ENCODE peak calls at places on chromosomes 13 and 19, in nine cellular contexts. C is psoas muscle, A is HCT116, P is A549, I is endodermal cell, J is upper lobe of left lung, O is left ventricle myocardium inferior, F is fibroblast of lung, W is heart right ventricle. Q is an unnamed sample. For H3K4me1, the result is how much of the 10 kb centered on the place peaks cover.

GRCh38 chr19:40341601-40342482 is 6.4 kb downstream of the C19orf47 start:
- DNase-seq in I (no peak), P (no peak), W (peak), A (no peak), F (no peak), J (no peak), C (peak), O (peak), Q (no peak)

GRCh38 chr19:55594996-55595530 is 4.3 kb downstream of the FIZ1 start:
- DNase-seq in W (no peak), O (no peak), C (no peak), J (no peak), I (no peak), P (no peak), A (no peak), F (no peak), Q (peak)

GRCh38 chr19:57317503-57317902 is 2.8 kb upstream of the ZNF543 start:
- DNase-seq in A (no peak), F (no peak), J (peak), W (peak), C (peak), P (no peak), O (no peak), I (peak), Q (no peak)

GRCh38 chr19:55369651-55370304 is 485 bp downstream of the IL11 start:
- DNase-seq in W (no peak), J (peak), O (no peak), F (peak), I (peak), P (peak), C (no peak), A (no peak), Q (no peak)

GRCh38 chr19:23949611-23950010 is 34.9 kb downstream of the ZNF726 start:
- DNase-seq in I (no peak), F (no peak), O (no peak), J (no peak), P (no peak), A (no peak), W (no peak), C (no peak), Q (no peak)

GRCh38 chr13:95784891-95785290 is 108.0 kb downstream of the DNAJC3 start:
- DNase-seq in J (no peak), P (no peak), W (no peak), C (no peak), F (peak), I (no peak), A (no peak), O (no peak), Q (no peak)

GRCh38 chr13:110726726-110727125 is 13.2 kb downstream of the ING1 start:
- DNase-seq in A (no peak), P (no peak), I (no peak), O (no peak), W (no peak), J (no peak), F (no peak), C (no peak), Q (no peak)

GRCh38 chr13:42876270-42876714 is 94.9 kb downstream of the FAM216B start:
- DNase-seq in F (no peak), P (no peak), A (no peak), O (no peak), I (peak), C (no peak), W (no peak), J (no peak), Q (no peak)

GRCh38 chr19:38713227-38713649 is 31.0 kb downstream of the CAPN12 start:
- DNase-seq in F (no peak), W (peak), C (peak), P (no peak), A (no peak), J (peak), I (no peak), O (peak), Q (no peak)

GRCh38 chr13:60679928-60680693 is 283.1 kb downstream of the TDRD3 start:
- DNase-seq in J (no peak), W (no peak), P (no peak), I (no peak), A (no peak), O (no peak), C (no peak), F (no peak), Q (no peak)

GRCh38 chr13:22077205-22077683 is 406.4 kb downstream of the FGF9 start:
- DNase-seq in A (no peak), J (no peak), I (no peak), F (no peak), O (no peak), C (no peak), W (no peak), P (no peak), Q (no peak)

GRCh38 chr13:26183416-26183815 is 38.7 kb downstream of the RNF6 start:
- DNase-seq in F (no peak), A (no peak), O (no peak), W (no peak), I (no peak), P (no peak), C (no peak), J (no peak), Q (no peak)

GRCh38 chr13:87814444-87814843 is 143.3 kb downstream of the SLITRK5 start:
- DNase-seq in A (no peak), J (no peak), P (no peak), W (no peak), I (no peak), F (no peak), C (no peak), O (no peak), Q (no peak)

GRCh38 chr19:2758601-2759313 is 18.9 kb upstream of the SLC39A3 start:
- DNase-seq in C (no peak), P (no peak), I (no peak), W (no peak), J (no peak), F (no peak), A (no peak), O (no peak), Q (no peak)

GRCh38 chr19:39502640-39503417 is 4.1 kb downstream of the DLL3 start:
- DNase-seq in A (peak), C (peak), J (peak), F (peak), P (peak), O (peak), I (peak), W (peak), Q (no peak)

GRCh38 chr19:17235618-17236413 is 9.8 kb downstream of the OCEL1 start:
- DNase-seq in P (no peak), I (peak), F (peak), O (peak), C (peak), A (no peak), W (peak), J (peak), Q (peak)

GRCh38 chr19:16180611-16181010 is 4.6 kb upstream of the FAM32A start:
- DNase-seq in J (no peak), O (no peak), A (no peak), I (peak), P (no peak), C (no peak), W (no peak), F (peak), Q (peak)

GRCh38 chr19:54231077-54231931 is 8.5 kb upstream of the LILRB3 start:
- DNase-seq in C (peak), P (peak), W (peak), J (peak), F (peak), O (peak), I (peak), A (peak), Q (peak)

GRCh38 chr19:5083547-5083965 is 114.6 kb downstream of the KDM4B start:
- DNase-seq in I (no peak), J (peak), O (peak), F (no peak), C (peak), W (no peak), P (no peak), A (no peak), Q (no peak)

GRCh38 chr19:34215666-34216038 is 38.7 kb upstream of the GARRE1 start:
- DNase-seq in O (no peak), J (no peak), C (no peak), A (no peak), W (no peak), I (no peak), F (no peak), P (no peak), Q (no peak)

GRCh38 chr13:106103779-106104178 is 431.7 kb downstream of the EFNB2 start:
- DNase-seq in J (no peak), A (peak), I (no peak), O (no peak), F (peak), W (no peak), C (no peak), P (peak), Q (peak)

GRCh38 chr19:48510421-48511268 is 990 bp downstream of the LMTK3 start:
- DNase-seq in P (no peak), F (peak), J (peak), A (no peak), C (peak), O (peak), W (peak), I (peak), Q (peak)

GRCh38 chr19:35592226-35592625 is 6.3 kb downstream of the PMIS2 start:
- DNase-seq in F (peak), A (peak), P (peak), O (no peak), I (peak), C (no peak), W (no peak), J (no peak), Q (no peak)

GRCh38 chr13:44393391-44393790 is 19.8 kb downstream of the SERP2 start:
- DNase-seq in A (no peak), F (peak), I (no peak), J (no peak), O (no peak), P (no peak), C (no peak), W (no peak), Q (no peak)

GRCh38 chr13:21232196-21232595 is 55.7 kb downstream of the MRPL57 start:
- DNase-seq in F (no peak), C (peak), P (no peak), I (no peak), W (no peak), J (no peak), O (no peak), A (no peak), Q (no peak)

GRCh38 chr19:4149518-4150288 is 3.7 kb upstream of the CREB3L3 start:
- DNase-seq in I (no peak), P (no peak), J (peak), W (no peak), F (no peak), C (no peak), A (no peak), O (no peak), Q (no peak)

GRCh38 chr13:26378116-26378515 is 124.2 kb downstream of the CDK8 start:
- DNase-seq in I (no peak), F (no peak), O (no peak), W (no peak), A (no peak), P (no peak), C (no peak), J (no peak), Q (no peak)

GRCh38 chr13:46389985-46390384 is 2.9 kb upstream of the RUBCNL start:
- DNase-seq in J (no peak), O (peak), P (no peak), F (no peak), A (no peak), C (no peak), W (no peak), I (peak), Q (no peak)

GRCh38 chr13:81658598-81659370 is 1317.9 kb upstream of the SPRY2 start:
- DNase-seq in A (no peak), W (no peak), J (no peak), O (no peak), P (no peak), F (no peak), C (no peak), I (no peak), Q (no peak)

GRCh38 chr13:86085890-86086289 is 286.7 kb upstream of the SLITRK6 start:
- DNase-seq in F (no peak), A (no peak), C (no peak), I (no peak), W (no peak), O (no peak), J (no peak), P (no peak), Q (no peak)

GRCh38 chr19:54164369-54165068 is 5.0 kb upstream of the LENG1 start:
- DNase-seq in J (peak), O (no peak), I (peak), F (peak), W (peak), A (peak), P (peak), C (no peak), Q (no peak)

GRCh38 chr13:110306960-110307696 is at the start of the genes COL4A1 and COL4A2:
- DNase-seq in W (peak), C (peak), F (peak), P (no peak), O (peak), A (no peak), I (peak), J (peak), Q (no peak)

GRCh38 chr19:29724102-29724641 is 9.1 kb upstream of the C19orf12 start:
- DNase-seq in A (no peak), O (no peak), F (peak), I (peak), W (no peak), J (peak), P (no peak), C (no peak), Q (no peak)

GRCh38 chr13:36163809-36164308 is 32.7 kb upstream of the DCLK1 start:
- DNase-seq in W (peak), F (peak), A (no peak), I (no peak), O (peak), J (no peak), P (no peak), C (peak), Q (peak)

GRCh38 chr13:93859666-93860065 is 619.8 kb downstream of the DCT start:
- DNase-seq in P (no peak), J (no peak), F (peak), O (no peak), W (no peak), I (no peak), A (no peak), C (no peak), Q (no peak)

GRCh38 chr13:66519259-66519658 is 710.9 kb downstream of the PCDH9 start:
- DNase-seq in O (no peak), A (no peak), F (no peak), I (no peak), C (no peak), P (no peak), J (no peak), W (no peak), Q (no peak)

GRCh38 chr13:62019858-62020257 is 604.2 kb upstream of the PCDH20 start:
- DNase-seq in C (no peak), J (no peak), F (no peak), P (no peak), W (no peak), I (no peak), A (no peak), O (no peak), Q (no peak)

DNA sequence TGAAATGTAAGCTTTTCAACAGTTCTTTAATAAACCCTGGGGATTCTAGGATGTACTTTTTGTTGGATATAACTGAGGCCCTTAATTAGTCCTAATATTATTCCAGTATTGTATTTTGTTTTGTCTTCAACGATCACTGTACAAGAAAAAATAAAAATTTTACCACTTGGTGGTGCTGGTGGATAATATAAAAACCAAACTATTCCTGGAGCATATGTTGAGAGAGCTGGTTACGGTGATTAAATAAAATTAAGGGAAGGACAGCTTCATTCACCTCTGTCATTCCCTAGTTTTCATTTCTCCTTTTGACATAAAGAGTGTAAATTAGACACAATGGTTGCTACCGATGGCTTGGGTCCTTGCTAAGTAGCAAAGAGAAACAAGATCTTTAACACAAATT is 598.6 kb upstream of the PCDH20 start:
- DNase-seq in I (no peak), C (no peak), F (peak), P (peak), O (no peak), A (peak), W (no peak), J (no peak), Q (no peak)
- TF ChIP-seq CTCF in I (peak), C (peak), F (no peak), P (peak), O (peak), A (peak), W (peak), J (no peak), Q (peak)

GRCh38 chr13:27379126-27379525 is 45.3 kb upstream of the GTF3A start:
- DNase-seq in W (no peak), J (no peak), F (no peak), P (no peak), C (no peak), I (no peak), A (no peak), O (no peak), Q (no peak)

GRCh38 chr13:27379694-27380596 is 44.5 kb upstream of the GTF3A start:
- DNase-seq in C (peak), A (peak), F (peak), W (peak), P (peak), O (peak), J (peak), I (peak), Q (peak)

GRCh38 chr13:27384285-27384684 is 40.1 kb upstream of the GTF3A start:
- DNase-seq in A (no peak), F (no peak), J (no peak), W (no peak), I (no peak), O (no peak), C (no peak), P (no peak), Q (no peak)

GRCh38 chr13:27383104-27383921 is 41.1 kb upstream of the GTF3A start:
- DNase-seq in A (peak), W (no peak), P (no peak), C (no peak), F (no peak), J (no peak), O (no peak), I (peak), Q (no peak)

DNA sequence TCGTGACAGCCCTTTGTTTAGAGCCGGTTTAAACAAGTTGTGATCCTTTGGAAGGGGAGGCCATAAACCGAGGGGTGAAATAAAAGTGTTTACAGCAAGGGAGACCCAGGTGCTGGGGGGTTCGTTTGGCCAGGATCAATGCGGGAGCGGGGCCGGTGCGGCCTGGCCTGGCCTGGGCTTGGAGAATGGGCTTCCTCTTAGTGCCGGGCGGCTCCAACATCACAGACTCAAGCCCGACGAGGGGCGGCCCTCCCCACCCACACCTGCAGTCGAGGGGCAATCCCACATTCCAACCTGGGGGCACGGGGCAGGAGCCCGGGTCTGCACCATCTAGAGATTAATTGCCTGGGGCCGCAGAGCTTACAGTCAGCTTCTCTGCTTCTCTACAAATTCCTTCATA is 42.8 kb upstream of the GTF3A start:
- DNase-seq in O (no peak), J (peak), A (no peak), W (no peak), I (no peak), C (no peak), F (no peak), P (no peak), Q (no peak)
- H3K4me1 ChIP-seq in O (under half), J (under half), A (under half), W (under half), I (under half), C (under half), F (under half), P (under half), Q (under half)

GRCh38 chr13:32243695-32244094 is 71.5 kb downstream of the ZAR1L start:
- DNase-seq in I (no peak), A (no peak), W (no peak), F (no peak), C (no peak), J (no peak), O (no peak), P (no peak), Q (no peak)

GRCh38 chr13:32247887-32248286 is 67.3 kb downstream of the ZAR1L start:
- DNase-seq in F (no peak), O (no peak), J (no peak), P (no peak), W (no peak), I (no peak), A (no peak), C (no peak), Q (no peak)

GRCh38 chr13:32248789-32249188 is 66.4 kb downstream of the ZAR1L start:
- DNase-seq in O (no peak), C (no peak), J (no peak), I (no peak), A (no peak), P (no peak), F (no peak), W (no peak), Q (no peak)

GRCh38 chr13:32245555-32245954 is 69.6 kb downstream of the ZAR1L start:
- DNase-seq in P (no peak), C (no peak), A (no peak), W (no peak), O (no peak), I (no peak), J (no peak), F (no peak), Q (no peak)

DNA sequence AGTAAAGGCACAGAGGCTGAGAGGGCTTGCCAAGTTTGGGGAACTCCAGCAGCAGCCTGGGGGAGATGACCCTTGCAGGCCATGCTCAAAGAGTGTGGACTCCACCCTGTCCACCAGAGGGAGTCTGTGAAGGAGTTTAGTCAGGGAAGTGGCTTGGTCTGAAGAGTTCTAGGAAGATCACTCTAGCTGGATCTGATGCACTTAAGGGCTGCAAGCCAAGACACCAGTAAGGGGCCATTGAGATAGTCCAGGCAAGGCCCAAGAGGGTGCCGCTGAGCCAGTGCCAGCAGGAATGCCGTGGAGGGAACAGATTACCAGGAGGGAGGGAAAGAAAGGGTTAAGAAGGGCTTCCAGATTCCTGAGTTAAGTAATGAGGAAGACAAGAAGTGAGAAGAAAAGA is 68.7 kb downstream of the ZAR1L start:
- DNase-seq in P (peak), C (peak), F (peak), A (peak), O (peak), I (peak), W (peak), J (no peak), Q (peak)
- TF ChIP-seq CTCF in P (peak), C (peak), F (peak), A (peak), O (peak), I (peak), W (peak), J (peak), Q (peak)

DNA sequence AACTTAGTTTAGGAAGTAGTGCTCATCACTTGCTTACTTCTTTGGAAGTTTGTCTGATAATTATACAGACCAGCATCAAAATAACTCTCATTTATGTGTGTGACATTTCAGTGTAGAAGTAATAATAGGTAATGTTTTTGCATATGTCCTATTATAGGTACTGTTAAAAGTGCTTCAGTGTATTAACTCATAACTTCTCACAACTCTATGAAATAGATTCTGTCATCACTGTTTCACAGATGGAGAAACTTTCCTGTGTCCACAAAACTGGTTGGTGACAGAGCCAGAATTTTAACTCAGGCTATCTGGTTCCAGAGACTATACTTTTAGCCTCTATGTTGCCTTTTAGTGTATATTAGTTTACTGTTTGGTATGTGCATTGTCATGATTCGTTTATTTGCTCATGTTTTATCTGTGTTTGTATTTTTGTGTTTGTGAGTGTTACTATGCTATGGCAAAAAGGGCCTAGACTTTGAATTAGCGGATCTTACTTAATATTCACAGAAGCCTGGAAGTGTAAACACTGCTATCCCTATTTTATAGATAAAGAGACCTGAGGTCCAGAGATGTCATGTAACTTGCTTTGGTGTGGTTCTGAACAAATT is 12.7 kb downstream of the LPAR6 start:
- DNase-seq in F (peak), P (no peak), J (no peak), A (no peak), W (no peak), C (no peak), O (no peak), I (no peak), Q (no peak)
- H3K4me1 ChIP-seq in F (under half), P (under half), J (under half), A (under half), W (under half), C (under half), O (half or more), I (under half), Q (under half)

GRCh38 chr19:49684251-49684982 is 5.0 kb upstream of the ADM5 start:
- DNase-seq in P (peak), I (peak), A (no peak), O (no peak), C (no peak), J (peak), W (no peak), F (no peak), Q (no peak)
- TF ChIP-seq CTCF in P (peak), I (peak), A (peak), O (peak), C (peak), J (no peak), W (peak), F (no peak), Q (peak)

GRCh38 chr13:51726446-51727185 is 77.3 kb downstream of the DHRS12 start:
- DNase-seq in A (no peak), J (no peak), P (no peak), I (no peak), C (no peak), W (no peak), O (no peak), F (peak), Q (no peak)
- H3K4me1 ChIP-seq in A (under half), J (under half), P (half or more), I (under half), C (under half), W (under half), O (half or more), F (under half), Q (under half)

Q was measured in PC-9.